ENCODE peak calls at places on chromosomes 12 and 14, in five cellular contexts. I is spleen, P is transverse colon, L is stomach, G is H1. D is an unnamed sample.
A peak's percentile ranks its signal among the peaks of the same experiment; 100 is the strongest.

GRCh38 chr14:55438066-55438683 is 2.2 kb downstream of the TBPL2 start:
- DNase-seq in I (no peak), P (no peak), L (no peak), G (no peak), D (no peak)

GRCh38 chr12:121801601-121802484 is 2.0 kb upstream of the SETD1B start:
- DNase-seq in I (peak; percentile 72), P (no peak), L (no peak), G (no peak), D (no peak)

GRCh38 chr12:100141998-100142850 is 450 bp downstream of the BLTP3B start:
- DNase-seq in I (peak; percentile 93), P (peak; percentile 68), L (peak; percentile 75), G (no peak), D (peak; percentile 82)

GRCh38 chr14:90495357-90496276 is 98.8 kb downstream of the CALM1 start:
- DNase-seq in I (peak; percentile 49), P (peak; percentile 43), L (peak; percentile 64), G (no peak), D (no peak)

GRCh38 chr14:42490536-42490935 is 883.9 kb downstream of the LRFN5 start:
- DNase-seq in I (no peak), P (no peak), L (no peak), G (no peak), D (no peak)

GRCh38 chr14:63867926-63868921 is 15.4 kb downstream of the SYNE2 start:
- DNase-seq in I (no peak), P (no peak), L (no peak), G (no peak), D (no peak)

GRCh38 chr12:82687020-82687951 is 580 bp downstream of the TMTC2 start:
- DNase-seq in I (peak; percentile 87), P (peak; percentile 80), L (peak; percentile 83), G (no peak), D (peak; percentile 54)

GRCh38 chr12:104958946-104959841 is 1.1 kb upstream of the SLC41A2 start:
- DNase-seq in I (peak; percentile 75), P (no peak), L (no peak), G (no peak), D (no peak)

GRCh38 chr12:17215754-17216153 is 609.8 kb upstream of the LMO3 start:
- DNase-seq in I (no peak), P (no peak), L (no peak), G (no peak), D (no peak)

GRCh38 chr14:96851694-96852381 is 54.7 kb downstream of the VRK1 start:
- DNase-seq in I (no peak), P (no peak), L (no peak), G (no peak), D (no peak)

GRCh38 chr12:121581681-121582439 is 1.0 kb upstream of the KDM2B start:
- DNase-seq in I (no peak), P (peak; percentile 25), L (peak; percentile 36), G (no peak), D (no peak)

GRCh38 chr14:99603965-99604765 is at the start of gene CCDC85C:
- DNase-seq in I (peak; percentile 95), P (peak; percentile 97), L (peak; percentile 97), G (peak; percentile 82), D (peak; percentile 94)

GRCh38 chr12:62862259-62862881 is 72.6 kb downstream of the PPM1H start:
- DNase-seq in I (no peak), P (no peak), L (no peak), G (no peak), D (no peak)

DNA sequence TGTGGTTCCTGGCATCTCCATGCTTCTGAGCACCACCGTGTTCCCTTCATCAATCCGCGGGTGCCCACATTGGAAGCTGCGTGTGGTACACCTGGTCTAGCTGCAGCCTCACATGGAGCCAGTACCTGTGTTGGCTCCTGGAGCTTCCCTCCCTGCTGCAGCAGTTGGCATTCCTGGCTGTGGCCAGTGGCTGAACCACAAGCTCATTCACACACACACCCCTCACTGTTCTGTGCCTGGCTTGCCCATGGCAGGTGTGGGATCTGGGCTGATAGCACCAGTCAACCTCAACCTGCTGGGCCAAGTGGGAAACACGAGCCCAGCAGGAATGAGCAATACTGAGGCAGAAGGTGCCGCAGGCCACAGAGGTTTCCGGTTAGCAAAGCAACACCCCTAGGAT is 256.2 kb upstream of the LRFN5 start:
- DNase-seq in I (peak; percentile 58), P (no peak), L (no peak), G (no peak), D (no peak)
- TF ChIP-seq POLR2A in I (no peak), P (no peak), L (no peak), G (no peak), D (no peak)

DNA sequence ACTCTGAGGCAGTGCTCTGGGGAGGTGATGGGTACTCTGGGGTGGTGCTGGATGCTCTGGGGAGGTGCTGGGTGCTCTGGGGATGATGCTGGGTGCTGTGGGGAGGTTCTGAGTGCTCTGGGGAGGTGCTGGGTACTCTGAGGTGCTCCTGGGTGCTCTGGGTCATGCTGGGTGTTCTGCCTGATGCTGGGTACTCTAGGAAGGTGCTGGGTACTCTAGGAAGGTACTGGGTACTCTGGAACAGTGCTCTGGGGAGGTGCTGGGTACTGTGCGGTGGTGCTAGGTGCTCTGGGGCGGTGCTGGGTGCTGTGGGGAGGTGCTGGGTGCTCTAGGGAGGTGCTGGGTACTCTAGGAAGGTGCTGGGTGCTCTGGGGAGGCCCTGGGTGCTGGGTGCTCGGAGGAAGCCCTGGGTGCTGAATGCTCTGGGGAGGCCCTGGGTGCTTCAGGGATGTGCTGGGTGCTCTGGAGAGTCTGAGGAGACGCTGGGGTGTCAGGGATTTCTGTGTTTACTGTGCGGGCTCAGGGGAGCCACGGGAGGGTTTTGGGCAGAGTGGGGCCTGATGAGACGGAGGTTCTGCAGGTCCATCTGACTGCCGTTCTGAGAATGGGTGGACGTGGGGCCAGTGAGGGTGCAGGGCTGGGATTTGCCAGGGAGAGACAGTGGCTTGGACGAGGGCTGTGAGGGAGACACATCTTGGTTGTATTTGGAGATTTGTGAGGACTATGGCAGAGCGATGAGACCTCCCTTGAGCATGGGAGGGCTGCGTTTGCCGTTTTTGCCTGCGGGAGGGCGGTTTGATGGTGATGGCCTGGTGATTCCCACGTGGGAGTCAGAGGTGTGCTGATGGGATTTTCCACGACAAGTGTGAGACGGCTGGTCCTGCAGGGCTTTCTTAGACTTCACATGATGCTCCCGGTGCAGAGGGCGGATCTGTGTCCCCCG is 30.0 kb downstream of the MMP17 start:
- DNase-seq in I (no peak), P (no peak), L (no peak), G (no peak), D (no peak)
- TF ChIP-seq POLR2AphosphoS5 in I (no peak), P (no peak), L (no peak), G (no peak), D (no peak)

DNA sequence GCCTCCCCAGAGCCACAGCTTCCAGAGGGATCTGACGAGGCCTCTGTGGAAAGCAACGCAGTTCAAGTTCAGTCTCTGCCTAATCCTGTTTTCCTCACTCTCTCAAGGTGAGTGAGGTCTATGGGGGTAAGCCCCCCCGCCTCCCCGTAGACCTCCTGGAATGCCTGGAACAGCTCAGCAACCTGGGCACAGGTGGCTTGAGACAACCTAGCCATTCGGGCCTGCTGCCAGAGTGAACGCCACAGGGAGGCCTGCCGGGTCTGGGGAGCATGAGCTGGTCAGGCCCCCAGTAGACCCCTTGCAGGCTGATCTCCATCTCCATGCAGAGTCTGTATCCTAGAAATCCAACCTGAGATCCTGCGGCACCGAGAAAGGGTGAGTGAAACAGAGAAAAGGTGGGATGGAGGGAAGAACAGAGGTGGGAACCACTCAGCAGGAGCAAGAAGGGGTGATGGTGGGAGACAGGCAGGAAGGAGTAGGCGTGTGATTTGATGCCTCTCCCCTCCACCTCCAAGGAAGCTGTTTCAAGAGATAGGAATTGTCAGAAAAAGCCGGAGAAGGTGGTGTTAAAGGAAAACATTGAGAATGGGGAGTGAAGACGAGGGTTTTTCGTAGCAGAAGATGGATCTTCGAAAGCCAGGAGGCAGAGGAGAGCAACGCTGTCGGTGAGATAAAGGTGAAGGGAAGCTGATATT is 123.1 kb upstream of the PRMT8 start:
- DNase-seq in I (no peak), P (no peak), L (no peak), G (no peak), D (no peak)
- TF ChIP-seq CTCF in I (no peak), P (no peak), L (no peak), G (no peak), D (no peak)

GRCh38 chr12:21433525-21433924 is 3.9 kb upstream of the PYROXD1 start:
- DNase-seq in I (no peak), P (no peak), L (no peak), G (no peak), D (no peak)
- TF ChIP-seq POLR2A in I (no peak), P (no peak), L (no peak), G (no peak), D (no peak)

DNA sequence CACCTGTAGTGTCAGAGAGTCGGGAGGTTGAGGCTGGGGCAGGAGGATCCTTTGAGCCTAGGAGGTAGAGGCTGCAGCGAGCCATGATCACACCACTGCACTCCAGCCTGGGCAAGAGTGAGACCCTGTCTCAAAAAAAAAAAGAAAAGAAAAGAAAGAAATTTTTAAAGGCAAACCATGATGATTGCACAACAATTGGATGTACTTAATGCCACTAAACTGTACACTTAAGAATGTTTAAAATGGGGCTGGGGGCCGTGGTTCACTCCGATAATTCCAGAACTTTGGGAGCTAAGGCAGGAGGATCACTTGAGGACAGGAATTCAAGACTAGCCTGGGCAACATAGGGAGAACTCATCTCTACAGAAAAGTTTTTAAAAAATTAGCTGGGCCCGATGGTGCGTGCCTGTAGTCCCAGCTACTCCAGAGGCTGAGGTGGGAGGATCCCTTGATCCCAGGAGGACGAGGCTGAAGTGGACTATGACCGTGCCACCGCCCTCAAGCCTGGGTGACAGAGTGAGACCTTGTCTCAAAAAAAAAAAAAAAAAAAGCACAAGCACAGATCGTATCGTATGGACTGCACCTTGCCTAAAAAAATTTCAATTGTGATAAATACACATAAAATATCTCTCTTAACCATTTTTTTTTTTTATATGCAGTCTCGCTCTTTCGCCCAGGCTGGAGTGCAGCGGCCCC is 32.7 kb downstream of the JAG2 start:
- DNase-seq in I (peak; percentile 28), P (no peak), L (no peak), G (no peak), D (no peak)
- TF ChIP-seq POLR2AphosphoS5 in I (no peak), P (no peak), L (no peak), G (no peak), D (no peak)

GRCh38 chr14:70871863-70872677 is 35.2 kb upstream of the PCNX1 start:
- DNase-seq in I (no peak), P (no peak), L (no peak), G (no peak), D (no peak)

GRCh38 chr14:70879448-70879847 is 27.8 kb upstream of the PCNX1 start:
- DNase-seq in I (no peak), P (no peak), L (no peak), G (no peak), D (no peak)

GRCh38 chr14:70871001-70871400 is 36.3 kb upstream of the PCNX1 start:
- DNase-seq in I (no peak), P (no peak), L (no peak), G (no peak), D (no peak)

GRCh38 chr14:70872678-70873020 is 34.6 kb upstream of the PCNX1 start:
- DNase-seq in I (no peak), P (no peak), L (no peak), G (no peak), D (no peak)

DNA sequence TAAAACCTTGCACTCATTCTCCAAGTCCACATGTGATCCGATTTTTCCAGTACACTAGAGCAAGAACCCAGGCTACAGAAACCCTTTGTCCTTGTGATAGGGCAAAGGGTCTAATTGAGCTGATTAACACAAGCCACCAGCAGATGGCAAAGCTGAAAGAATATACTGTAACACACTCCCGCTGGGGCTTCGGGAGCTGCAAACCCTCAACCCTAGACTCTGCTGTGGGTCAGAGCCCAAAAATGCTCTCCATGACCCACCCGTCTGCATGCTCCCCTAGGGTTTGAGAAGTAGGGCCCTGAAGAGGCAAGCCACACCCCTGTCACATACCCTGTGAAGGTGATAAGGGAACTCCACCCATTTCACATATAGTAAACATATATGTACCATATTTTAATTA is 33.6 kb upstream of the PCNX1 start:
- DNase-seq in I (no peak), P (no peak), L (no peak), G (no peak), D (no peak)
- TF ChIP-seq CTCF in I (peak; percentile 11), P (peak; percentile 9), L (no peak), G (no peak), D (no peak)

GRCh38 chr12:102322254-102322653 is 124.6 kb upstream of the PMCH start:
- DNase-seq in I (no peak), P (no peak), L (no peak), G (no peak), D (no peak)
- TF ChIP-seq POLR2A in I (no peak), P (no peak), L (no peak), G (no peak), D (no peak)